ENCODE peak calls at places on chromosomes 2 and 18, in six cellular contexts. D is brain microvascular endothelial cell, T is GM06990, W is amygdala, I is sciatic nerve, V is GM20000. B is an unnamed sample.

GRCh38 chr2:55408098-55408882 is 11.4 kb downstream of the CCDC88A start:
- DNase-seq in D (no peak), T (no peak), W (no peak), I (no peak), V (no peak), B (no peak)

GRCh38 chr18:40995529-40995928 is 959.5 kb upstream of the PIK3C3 start:
- DNase-seq in D (no peak), T (no peak), W (no peak), I (no peak), V (no peak), B (no peak)

GRCh38 chr2:203909946-203910476 is 26.6 kb upstream of the ICOS start:
- DNase-seq in D (no peak), T (no peak), W (no peak), I (no peak), V (no peak), B (no peak)

GRCh38 chr18:75854808-75855207 is 427.3 kb upstream of the SMIM21 start:
- DNase-seq in D (no peak), T (no peak), W (no peak), I (no peak), V (no peak), B (no peak)

GRCh38 chr18:43662657-43663056 is 385.4 kb upstream of the SYT4 start:
- DNase-seq in D (peak), T (no peak), W (no peak), I (no peak), V (no peak), B (no peak)

GRCh38 chr2:233810385-233810784 is 32.3 kb downstream of the MROH2A start:
- DNase-seq in D (no peak), T (no peak), W (no peak), I (peak), V (no peak), B (no peak)

GRCh38 chr2:38720613-38721241 is 30.4 kb downstream of the SRSF7 start:
- DNase-seq in D (peak), T (peak), W (no peak), I (peak), V (no peak), B (peak)

GRCh38 chr2:17043173-17043572 is 377.5 kb upstream of the CYRIA start:
- DNase-seq in D (peak), T (no peak), W (no peak), I (no peak), V (no peak), B (no peak)

GRCh38 chr2:223618172-223619035 is 16.2 kb upstream of the SCG2 start:
- DNase-seq in D (no peak), T (no peak), W (no peak), I (no peak), V (no peak), B (no peak)

GRCh38 chr2:200306969-200307811 is 697 bp downstream of the SPATS2L start:
- DNase-seq in D (no peak), T (peak), W (no peak), I (peak), V (peak), B (no peak)

GRCh38 chr18:77607087-77607486 is 357.4 kb downstream of the GALR1 start:
- DNase-seq in D (no peak), T (no peak), W (no peak), I (no peak), V (no peak), B (no peak)

GRCh38 chr2:37387143-37387835 is 42.9 kb downstream of the QPCT start:
- DNase-seq in D (peak), T (no peak), W (no peak), I (no peak), V (no peak), B (no peak)

GRCh38 chr2:25673170-25674002 is at the start of gene DTNB:
- DNase-seq in D (no peak), T (peak), W (peak), I (peak), V (peak), B (no peak)

GRCh38 chr2:240205348-240205747 is 64.9 kb upstream of the OTOS start:
- DNase-seq in D (peak), T (no peak), W (no peak), I (no peak), V (no peak), B (no peak)

GRCh38 chr2:46922049-46922448 is 6.4 kb upstream of the MCFD2 start:
- DNase-seq in D (no peak), T (no peak), W (no peak), I (no peak), V (no peak), B (no peak)

GRCh38 chr2:187372213-187372612 is 75.8 kb downstream of the CALCRL start:
- DNase-seq in D (peak), T (no peak), W (no peak), I (no peak), V (no peak), B (no peak)

GRCh38 chr2:9191044-9191481 is 15.5 kb upstream of the ASAP2 start:
- DNase-seq in D (peak), T (no peak), W (peak), I (peak), V (no peak), B (no peak)

GRCh38 chr18:812673-813404 is 797 bp upstream of the YES1 start:
- DNase-seq in D (peak), T (no peak), W (peak), I (peak), V (peak), B (no peak)

GRCh38 chr18:23887493-23887892 is 127.1 kb upstream of the TTC39C start:
- DNase-seq in D (no peak), T (no peak), W (no peak), I (no peak), V (no peak), B (no peak)

GRCh38 chr2:151878655-151879563 is 50.7 kb upstream of the ARL5A start:
- DNase-seq in D (no peak), T (no peak), W (no peak), I (no peak), V (no peak), B (no peak)

GRCh38 chr2:198113316-198113715 is 308.9 kb downstream of the PLCL1 start:
- DNase-seq in D (no peak), T (no peak), W (no peak), I (no peak), V (no peak), B (no peak)

GRCh38 chr18:77223653-77224052 is 26.0 kb upstream of the GALR1 start:
- DNase-seq in D (no peak), T (no peak), W (no peak), I (no peak), V (no peak), B (no peak)

GRCh38 chr2:236061899-236062298 is 106.3 kb downstream of the GBX2 start:
- DNase-seq in D (no peak), T (no peak), W (no peak), I (no peak), V (no peak), B (no peak)

GRCh38 chr2:192888090-192888489 is 693.4 kb upstream of the TMEFF2 start:
- DNase-seq in D (no peak), T (no peak), W (no peak), I (no peak), V (no peak), B (no peak)

GRCh38 chr2:116440104-116440653 is 1374.3 kb upstream of the DDX18 start:
- DNase-seq in D (no peak), T (no peak), W (no peak), I (no peak), V (no peak), B (no peak)

GRCh38 chr2:20357588-20358394 is 7.1 kb upstream of the PUM2 start:
- DNase-seq in D (no peak), T (no peak), W (no peak), I (no peak), V (no peak), B (no peak)

GRCh38 chr18:55546873-55547704 is 40.9 kb downstream of the TCF4 start:
- DNase-seq in D (peak), T (no peak), W (no peak), I (no peak), V (no peak), B (no peak)

GRCh38 chr2:232457121-232458011 is 1.4 kb downstream of the ALPI start:
- DNase-seq in D (no peak), T (no peak), W (no peak), I (no peak), V (no peak), B (no peak)

B was measured in GM12864.